ENCODE peak calls at places on chromosome 13, in ten cellular contexts. One of them, this sample, is unnamed.

GRCh38 chr13:42057918-42058530 is 9.6 kb downstream of the DGKH start:
- DNase-seq in heart left ventricle: no peak
- DNase-seq in Karpas-422: no peak
- DNase-seq in activated CD8-positive, alpha-beta T cell treated with anti-CD3 and anti-CD28 coated beads, Interleukin-2, amount 10 ng/mL, durations not matched to agents 7 days and 5 days: no peak
- DNase-seq in stimulated activated naive CD4-positive, alpha-beta T cell: no peak
- DNase-seq in RCC 7860: no peak
- DNase-seq in central memory CD4-positive, alpha-beta T cell: no peak
- DNase-seq in NCI-H2171: no peak
- DNase-seq in GF-D8: no peak
- DNase-seq in glutamatergic neuron: no peak
- DNase-seq in this sample: no peak

GRCh38 chr13:65582160-65582559 is 1648.0 kb downstream of the PCDH9 start:
- DNase-seq in stimulated activated naive CD4-positive, alpha-beta T cell: no peak
- DNase-seq in central memory CD4-positive, alpha-beta T cell: no peak
- DNase-seq in activated CD8-positive, alpha-beta T cell treated with anti-CD3 and anti-CD28 coated beads, Interleukin-2, amount 10 ng/mL, durations not matched to agents 7 days and 5 days: no peak
- DNase-seq in heart left ventricle: no peak
- DNase-seq in RCC 7860: no peak
- DNase-seq in Karpas-422: no peak
- DNase-seq in NCI-H2171: no peak
- DNase-seq in GF-D8: no peak
- DNase-seq in glutamatergic neuron: no peak
- DNase-seq in this sample: no peak

GRCh38 chr13:52128714-52129700 is at the start of gene NEK5:
- DNase-seq in glutamatergic neuron: peak
- DNase-seq in Karpas-422: peak
- DNase-seq in heart left ventricle: peak
- DNase-seq in GF-D8: peak
- DNase-seq in central memory CD4-positive, alpha-beta T cell: peak
- DNase-seq in stimulated activated naive CD4-positive, alpha-beta T cell: peak
- DNase-seq in activated CD8-positive, alpha-beta T cell treated with anti-CD3 and anti-CD28 coated beads, Interleukin-2, amount 10 ng/mL, durations not matched to agents 7 days and 5 days: peak
- DNase-seq in NCI-H2171: peak
- DNase-seq in RCC 7860: no peak
- DNase-seq in this sample: peak

GRCh38 chr13:98466634-98467236 is 110.2 kb downstream of the STK24 start:
- DNase-seq in stimulated activated naive CD4-positive, alpha-beta T cell: no peak
- DNase-seq in heart left ventricle: no peak
- DNase-seq in RCC 7860: peak
- DNase-seq in Karpas-422: peak
- DNase-seq in GF-D8: no peak
- DNase-seq in central memory CD4-positive, alpha-beta T cell: no peak
- DNase-seq in activated CD8-positive, alpha-beta T cell treated with anti-CD3 and anti-CD28 coated beads, Interleukin-2, amount 10 ng/mL, durations not matched to agents 7 days and 5 days: peak
- DNase-seq in glutamatergic neuron: peak
- DNase-seq in NCI-H2171: no peak
- DNase-seq in this sample: no peak

GRCh38 chr13:32147193-32147592 is 115.6 kb downstream of the FRY start:
- DNase-seq in heart left ventricle: no peak
- DNase-seq in GF-D8: no peak
- DNase-seq in stimulated activated naive CD4-positive, alpha-beta T cell: no peak
- DNase-seq in NCI-H2171: no peak
- DNase-seq in central memory CD4-positive, alpha-beta T cell: no peak
- DNase-seq in glutamatergic neuron: no peak
- DNase-seq in activated CD8-positive, alpha-beta T cell treated with anti-CD3 and anti-CD28 coated beads, Interleukin-2, amount 10 ng/mL, durations not matched to agents 7 days and 5 days: no peak
- DNase-seq in Karpas-422: no peak
- DNase-seq in RCC 7860: no peak
- DNase-seq in this sample: no peak

GRCh38 chr13:97397267-97397666 is 36.7 kb upstream of the RAP2A start:
- DNase-seq in GF-D8: no peak
- DNase-seq in stimulated activated naive CD4-positive, alpha-beta T cell: no peak
- DNase-seq in Karpas-422: no peak
- DNase-seq in NCI-H2171: no peak
- DNase-seq in RCC 7860: no peak
- DNase-seq in glutamatergic neuron: no peak
- DNase-seq in central memory CD4-positive, alpha-beta T cell: no peak
- DNase-seq in heart left ventricle: no peak
- DNase-seq in activated CD8-positive, alpha-beta T cell treated with anti-CD3 and anti-CD28 coated beads, Interleukin-2, amount 10 ng/mL, durations not matched to agents 7 days and 5 days: no peak
- DNase-seq in this sample: no peak

GRCh38 chr13:32125221-32125621 is 93.6 kb downstream of the FRY start:
- DNase-seq in NCI-H2171: no peak
- DNase-seq in stimulated activated naive CD4-positive, alpha-beta T cell: no peak
- DNase-seq in heart left ventricle: no peak
- DNase-seq in central memory CD4-positive, alpha-beta T cell: no peak
- DNase-seq in RCC 7860: no peak
- DNase-seq in activated CD8-positive, alpha-beta T cell treated with anti-CD3 and anti-CD28 coated beads, Interleukin-2, amount 10 ng/mL, durations not matched to agents 7 days and 5 days: no peak
- DNase-seq in GF-D8: peak
- DNase-seq in Karpas-422: no peak
- DNase-seq in glutamatergic neuron: no peak
- DNase-seq in this sample: no peak

GRCh38 chr13:50006426-50007135 is 8.7 kb upstream of the KCNRG start:
- DNase-seq in central memory CD4-positive, alpha-beta T cell: no peak
- DNase-seq in heart left ventricle: no peak
- DNase-seq in glutamatergic neuron: no peak
- DNase-seq in activated CD8-positive, alpha-beta T cell treated with anti-CD3 and anti-CD28 coated beads, Interleukin-2, amount 10 ng/mL, durations not matched to agents 7 days and 5 days: no peak
- DNase-seq in GF-D8: no peak
- DNase-seq in Karpas-422: no peak
- DNase-seq in stimulated activated naive CD4-positive, alpha-beta T cell: no peak
- DNase-seq in NCI-H2171: no peak
- DNase-seq in RCC 7860: no peak
- DNase-seq in this sample: no peak

GRCh38 chr13:62167650-62168172 is 752.1 kb upstream of the PCDH20 start:
- DNase-seq in central memory CD4-positive, alpha-beta T cell: no peak
- DNase-seq in NCI-H2171: no peak
- DNase-seq in RCC 7860: no peak
- DNase-seq in stimulated activated naive CD4-positive, alpha-beta T cell: no peak
- DNase-seq in GF-D8: no peak
- DNase-seq in Karpas-422: no peak
- DNase-seq in glutamatergic neuron: no peak
- DNase-seq in heart left ventricle: no peak
- DNase-seq in activated CD8-positive, alpha-beta T cell treated with anti-CD3 and anti-CD28 coated beads, Interleukin-2, amount 10 ng/mL, durations not matched to agents 7 days and 5 days: no peak
- DNase-seq in this sample: no peak

GRCh38 chr13:102651392-102651791 is 43.5 kb downstream of the METTL21C start:
- DNase-seq in NCI-H2171: no peak
- DNase-seq in activated CD8-positive, alpha-beta T cell treated with anti-CD3 and anti-CD28 coated beads, Interleukin-2, amount 10 ng/mL, durations not matched to agents 7 days and 5 days: no peak
- DNase-seq in GF-D8: no peak
- DNase-seq in central memory CD4-positive, alpha-beta T cell: no peak
- DNase-seq in RCC 7860: no peak
- DNase-seq in glutamatergic neuron: no peak
- DNase-seq in Karpas-422: no peak
- DNase-seq in heart left ventricle: no peak
- DNase-seq in stimulated activated naive CD4-positive, alpha-beta T cell: no peak
- DNase-seq in this sample: no peak

GRCh38 chr13:99383511-99383921 is 76.3 kb upstream of the GPR183 start:
- DNase-seq in stimulated activated naive CD4-positive, alpha-beta T cell: peak
- DNase-seq in Karpas-422: no peak
- DNase-seq in activated CD8-positive, alpha-beta T cell treated with anti-CD3 and anti-CD28 coated beads, Interleukin-2, amount 10 ng/mL, durations not matched to agents 7 days and 5 days: peak
- DNase-seq in NCI-H2171: no peak
- DNase-seq in heart left ventricle: no peak
- DNase-seq in glutamatergic neuron: no peak
- DNase-seq in RCC 7860: no peak
- DNase-seq in central memory CD4-positive, alpha-beta T cell: no peak
- DNase-seq in GF-D8: no peak
- DNase-seq in this sample: no peak

GRCh38 chr13:98751397-98752110 is 918 bp downstream of the SLC15A1 start:
- DNase-seq in stimulated activated naive CD4-positive, alpha-beta T cell: no peak
- DNase-seq in central memory CD4-positive, alpha-beta T cell: no peak
- DNase-seq in activated CD8-positive, alpha-beta T cell treated with anti-CD3 and anti-CD28 coated beads, Interleukin-2, amount 10 ng/mL, durations not matched to agents 7 days and 5 days: no peak
- DNase-seq in heart left ventricle: no peak
- DNase-seq in RCC 7860: no peak
- DNase-seq in glutamatergic neuron: no peak
- DNase-seq in GF-D8: no peak
- DNase-seq in Karpas-422: no peak
- DNase-seq in NCI-H2171: no peak
- DNase-seq in this sample: peak

GRCh38 chr13:80957019-80957650 is 616.2 kb upstream of the SPRY2 start:
- DNase-seq in RCC 7860: no peak
- DNase-seq in stimulated activated naive CD4-positive, alpha-beta T cell: no peak
- DNase-seq in activated CD8-positive, alpha-beta T cell treated with anti-CD3 and anti-CD28 coated beads, Interleukin-2, amount 10 ng/mL, durations not matched to agents 7 days and 5 days: no peak
- DNase-seq in heart left ventricle: no peak
- DNase-seq in Karpas-422: no peak
- DNase-seq in central memory CD4-positive, alpha-beta T cell: no peak
- DNase-seq in NCI-H2171: no peak
- DNase-seq in GF-D8: no peak
- DNase-seq in glutamatergic neuron: no peak
- DNase-seq in this sample: no peak

GRCh38 chr13:35727881-35728280 is 251.4 kb upstream of the MAB21L1 start:
- DNase-seq in RCC 7860: no peak
- DNase-seq in heart left ventricle: no peak
- DNase-seq in stimulated activated naive CD4-positive, alpha-beta T cell: no peak
- DNase-seq in activated CD8-positive, alpha-beta T cell treated with anti-CD3 and anti-CD28 coated beads, Interleukin-2, amount 10 ng/mL, durations not matched to agents 7 days and 5 days: no peak
- DNase-seq in NCI-H2171: peak
- DNase-seq in central memory CD4-positive, alpha-beta T cell: no peak
- DNase-seq in Karpas-422: no peak
- DNase-seq in glutamatergic neuron: no peak
- DNase-seq in GF-D8: no peak
- DNase-seq in this sample: no peak

GRCh38 chr13:92838786-92839185 is 387.8 kb upstream of the GPC6 start:
- DNase-seq in Karpas-422: no peak
- DNase-seq in activated CD8-positive, alpha-beta T cell treated with anti-CD3 and anti-CD28 coated beads, Interleukin-2, amount 10 ng/mL, durations not matched to agents 7 days and 5 days: no peak
- DNase-seq in glutamatergic neuron: no peak
- DNase-seq in GF-D8: no peak
- DNase-seq in RCC 7860: peak
- DNase-seq in central memory CD4-positive, alpha-beta T cell: no peak
- DNase-seq in NCI-H2171: no peak
- DNase-seq in heart left ventricle: no peak
- DNase-seq in stimulated activated naive CD4-positive, alpha-beta T cell: no peak
- DNase-seq in this sample: no peak

GRCh38 chr13:48783181-48783630 is 129.5 kb downstream of the CYSLTR2 start:
- DNase-seq in activated CD8-positive, alpha-beta T cell treated with anti-CD3 and anti-CD28 coated beads, Interleukin-2, amount 10 ng/mL, durations not matched to agents 7 days and 5 days: no peak
- DNase-seq in GF-D8: peak
- DNase-seq in stimulated activated naive CD4-positive, alpha-beta T cell: no peak
- DNase-seq in RCC 7860: no peak
- DNase-seq in central memory CD4-positive, alpha-beta T cell: no peak
- DNase-seq in heart left ventricle: peak
- DNase-seq in Karpas-422: no peak
- DNase-seq in NCI-H2171: peak
- DNase-seq in glutamatergic neuron: no peak
- DNase-seq in this sample: peak

GRCh38 chr13:110443633-110444225 is 117.8 kb downstream of the RAB20 start:
- DNase-seq in NCI-H2171: no peak
- DNase-seq in GF-D8: no peak
- DNase-seq in activated CD8-positive, alpha-beta T cell treated with anti-CD3 and anti-CD28 coated beads, Interleukin-2, amount 10 ng/mL, durations not matched to agents 7 days and 5 days: no peak
- DNase-seq in heart left ventricle: no peak
- DNase-seq in RCC 7860: no peak
- DNase-seq in stimulated activated naive CD4-positive, alpha-beta T cell: no peak
- DNase-seq in central memory CD4-positive, alpha-beta T cell: no peak
- DNase-seq in glutamatergic neuron: no peak
- DNase-seq in Karpas-422: no peak
- DNase-seq in this sample: no peak

GRCh38 chr13:46551410-46552301 is 1.3 kb upstream of the LRCH1 start:
- DNase-seq in activated CD8-positive, alpha-beta T cell treated with anti-CD3 and anti-CD28 coated beads, Interleukin-2, amount 10 ng/mL, durations not matched to agents 7 days and 5 days: peak
- DNase-seq in central memory CD4-positive, alpha-beta T cell: peak
- DNase-seq in stimulated activated naive CD4-positive, alpha-beta T cell: peak
- DNase-seq in Karpas-422: peak
- DNase-seq in NCI-H2171: peak
- DNase-seq in heart left ventricle: peak
- DNase-seq in glutamatergic neuron: peak
- DNase-seq in RCC 7860: peak
- DNase-seq in GF-D8: peak
- DNase-seq in this sample: peak

GRCh38 chr13:102286326-102286725 is 115.5 kb downstream of the FGF14 start:
- DNase-seq in central memory CD4-positive, alpha-beta T cell: no peak
- DNase-seq in heart left ventricle: no peak
- DNase-seq in GF-D8: no peak
- DNase-seq in RCC 7860: peak
- DNase-seq in stimulated activated naive CD4-positive, alpha-beta T cell: no peak
- DNase-seq in NCI-H2171: no peak
- DNase-seq in glutamatergic neuron: no peak
- DNase-seq in activated CD8-positive, alpha-beta T cell treated with anti-CD3 and anti-CD28 coated beads, Interleukin-2, amount 10 ng/mL, durations not matched to agents 7 days and 5 days: no peak
- DNase-seq in Karpas-422: no peak
- DNase-seq in this sample: no peak

GRCh38 chr13:79353698-79354097 is 52.4 kb downstream of the RBM26 start:
- DNase-seq in glutamatergic neuron: no peak
- DNase-seq in central memory CD4-positive, alpha-beta T cell: no peak
- DNase-seq in Karpas-422: no peak
- DNase-seq in RCC 7860: no peak
- DNase-seq in GF-D8: no peak
- DNase-seq in heart left ventricle: no peak
- DNase-seq in NCI-H2171: no peak
- DNase-seq in activated CD8-positive, alpha-beta T cell treated with anti-CD3 and anti-CD28 coated beads, Interleukin-2, amount 10 ng/mL, durations not matched to agents 7 days and 5 days: no peak
- DNase-seq in stimulated activated naive CD4-positive, alpha-beta T cell: no peak
- DNase-seq in this sample: no peak

GRCh38 chr13:27857271-27857670 is 62.5 kb upstream of the PDX1 start:
- DNase-seq in RCC 7860: no peak
- DNase-seq in glutamatergic neuron: peak
- DNase-seq in heart left ventricle: no peak
- DNase-seq in NCI-H2171: peak
- DNase-seq in central memory CD4-positive, alpha-beta T cell: no peak
- DNase-seq in activated CD8-positive, alpha-beta T cell treated with anti-CD3 and anti-CD28 coated beads, Interleukin-2, amount 10 ng/mL, durations not matched to agents 7 days and 5 days: no peak
- DNase-seq in GF-D8: no peak
- DNase-seq in stimulated activated naive CD4-positive, alpha-beta T cell: no peak
- DNase-seq in Karpas-422: no peak
- DNase-seq in this sample: no peak

GRCh38 chr13:114303700-114304327 is 10.5 kb upstream of the CHAMP1 start:
- DNase-seq in GF-D8: no peak
- DNase-seq in stimulated activated naive CD4-positive, alpha-beta T cell: no peak
- DNase-seq in Karpas-422: no peak
- DNase-seq in activated CD8-positive, alpha-beta T cell treated with anti-CD3 and anti-CD28 coated beads, Interleukin-2, amount 10 ng/mL, durations not matched to agents 7 days and 5 days: no peak
- DNase-seq in central memory CD4-positive, alpha-beta T cell: no peak
- DNase-seq in glutamatergic neuron: no peak
- DNase-seq in NCI-H2171: no peak
- DNase-seq in RCC 7860: no peak
- DNase-seq in heart left ventricle: no peak
- DNase-seq in this sample: no peak

GRCh38 chr13:23087884-23088283 is 92.9 kb upstream of the SGCG start:
- DNase-seq in Karpas-422: peak
- DNase-seq in NCI-H2171: no peak
- DNase-seq in GF-D8: no peak
- DNase-seq in heart left ventricle: no peak
- DNase-seq in glutamatergic neuron: peak
- DNase-seq in activated CD8-positive, alpha-beta T cell treated with anti-CD3 and anti-CD28 coated beads, Interleukin-2, amount 10 ng/mL, durations not matched to agents 7 days and 5 days: peak
- DNase-seq in central memory CD4-positive, alpha-beta T cell: no peak
- DNase-seq in RCC 7860: peak
- DNase-seq in stimulated activated naive CD4-positive, alpha-beta T cell: no peak
- DNase-seq in this sample: no peak

GRCh38 chr13:82358284-82358683 is 1524.0 kb downstream of the SLITRK1 start:
- DNase-seq in activated CD8-positive, alpha-beta T cell treated with anti-CD3 and anti-CD28 coated beads, Interleukin-2, amount 10 ng/mL, durations not matched to agents 7 days and 5 days: no peak
- DNase-seq in NCI-H2171: no peak
- DNase-seq in heart left ventricle: no peak
- DNase-seq in central memory CD4-positive, alpha-beta T cell: no peak
- DNase-seq in RCC 7860: no peak
- DNase-seq in GF-D8: no peak
- DNase-seq in glutamatergic neuron: no peak
- DNase-seq in stimulated activated naive CD4-positive, alpha-beta T cell: no peak
- DNase-seq in Karpas-422: no peak
- DNase-seq in this sample: no peak

GRCh38 chr13:45662122-45662521 is 40.0 kb upstream of the CBY2 start:
- DNase-seq in RCC 7860: no peak
- DNase-seq in activated CD8-positive, alpha-beta T cell treated with anti-CD3 and anti-CD28 coated beads, Interleukin-2, amount 10 ng/mL, durations not matched to agents 7 days and 5 days: no peak
- DNase-seq in glutamatergic neuron: no peak
- DNase-seq in central memory CD4-positive, alpha-beta T cell: no peak
- DNase-seq in stimulated activated naive CD4-positive, alpha-beta T cell: no peak
- DNase-seq in NCI-H2171: no peak
- DNase-seq in Karpas-422: no peak
- DNase-seq in heart left ventricle: no peak
- DNase-seq in GF-D8: no peak
- DNase-seq in this sample: no peak

GRCh38 chr13:113917096-113917495 is 53.2 kb upstream of the GAS6 start:
- DNase-seq in RCC 7860: no peak
- DNase-seq in central memory CD4-positive, alpha-beta T cell: no peak
- DNase-seq in GF-D8: no peak
- DNase-seq in heart left ventricle: no peak
- DNase-seq in Karpas-422: no peak
- DNase-seq in NCI-H2171: no peak
- DNase-seq in glutamatergic neuron: no peak
- DNase-seq in activated CD8-positive, alpha-beta T cell treated with anti-CD3 and anti-CD28 coated beads, Interleukin-2, amount 10 ng/mL, durations not matched to agents 7 days and 5 days: no peak
- DNase-seq in stimulated activated naive CD4-positive, alpha-beta T cell: no peak
- DNase-seq in this sample: no peak

This sample was measured in mucosa of gallbladder.